ENCODE peak calls at places on chromosomes 1 and 21, in eight cellular contexts. G, W, A, Q, P, M, F and C are unnamed samples.

GRCh38 chr1:77978293-77978968 is 441 bp downstream of the FUBP1 start:
- DNase-seq in P (peak), A (peak), F (peak), G (peak), W (peak), Q (peak), M (peak), C (peak)

GRCh38 chr1:162186406-162186805 is 116.9 kb downstream of the NOS1AP start:
- DNase-seq in F (no peak), A (no peak), G (no peak), P (no peak), M (no peak), Q (no peak), W (no peak), C (no peak)

GRCh38 chr1:46582972-46583371 is 21.1 kb downstream of the MKNK1 start:
- DNase-seq in M (no peak), Q (peak), W (no peak), G (no peak), F (no peak), A (no peak), P (no peak), C (no peak)

GRCh38 chr1:196355206-196355786 is 252.9 kb downstream of the KCNT2 start:
- DNase-seq in F (no peak), Q (no peak), A (no peak), W (no peak), G (peak), P (no peak), M (no peak), C (no peak)

GRCh38 chr1:246271516-246271915 is 235.6 kb downstream of the SMYD3 start:
- DNase-seq in P (no peak), Q (no peak), F (no peak), M (no peak), G (no peak), A (no peak), W (no peak), C (no peak)

GRCh38 chr1:162151900-162152829 is 82.7 kb downstream of the NOS1AP start:
- DNase-seq in P (no peak), A (no peak), Q (no peak), F (no peak), M (no peak), W (peak), G (no peak), C (no peak)

GRCh38 chr1:59522925-59523505 is 226.1 kb downstream of the FGGY start:
- DNase-seq in A (no peak), Q (peak), P (no peak), F (no peak), M (no peak), W (no peak), G (no peak), C (no peak)

GRCh38 chr1:18962855-18963737 is 6.6 kb upstream of the IFFO2 start:
- DNase-seq in W (no peak), A (no peak), F (peak), M (no peak), G (no peak), P (peak), Q (no peak), C (no peak)

GRCh38 chr1:12593621-12594066 is 24.4 kb downstream of the DHRS3 start:
- DNase-seq in G (peak), Q (peak), M (no peak), P (no peak), A (no peak), W (no peak), F (peak), C (peak)

GRCh38 chr1:6519935-6520621 is 28.6 kb upstream of the PLEKHG5 start:
- DNase-seq in Q (no peak), P (peak), F (no peak), M (no peak), G (no peak), A (peak), W (no peak), C (no peak)

GRCh38 chr1:70017770-70018169 is 187.6 kb downstream of the LRRC40 start:
- DNase-seq in Q (no peak), A (no peak), F (no peak), M (no peak), P (no peak), G (peak), W (no peak), C (no peak)

GRCh38 chr21:15159382-15160020 is 94.7 kb upstream of the NRIP1 start:
- DNase-seq in W (no peak), G (no peak), F (no peak), P (no peak), Q (no peak), A (no peak), M (no peak), C (no peak)

GRCh38 chr1:66339944-66340343 is 194.0 kb upstream of the SGIP1 start:
- DNase-seq in A (no peak), F (no peak), P (no peak), M (no peak), G (no peak), Q (no peak), W (no peak), C (no peak)

GRCh38 chr1:41215623-41216022 is 26.5 kb downstream of the SCMH1 start:
- DNase-seq in A (no peak), W (no peak), Q (no peak), G (peak), M (no peak), F (no peak), P (no peak), C (no peak)

GRCh38 chr1:145942405-145942804 is 15.1 kb upstream of the RBM8A start:
- DNase-seq in P (no peak), F (no peak), Q (no peak), G (no peak), W (no peak), A (no peak), M (no peak), C (no peak)

GRCh38 chr21:45950740-45951515 is 30.6 kb upstream of the COL6A1 start:
- DNase-seq in W (peak), P (no peak), Q (peak), A (no peak), M (no peak), F (peak), G (peak), C (no peak)

GRCh38 chr1:230067441-230067870 is 418 bp downstream of the GALNT2 start:
- DNase-seq in Q (peak), F (peak), G (peak), M (no peak), W (no peak), P (peak), A (no peak), C (peak)

GRCh38 chr1:222441006-222441620 is 106.8 kb downstream of the HHIPL2 start:
- DNase-seq in W (no peak), Q (no peak), F (no peak), A (peak), G (no peak), P (no peak), M (no peak), C (no peak)

GRCh38 chr1:168801032-168801745 is 72.2 kb upstream of the DPT start:
- DNase-seq in M (no peak), A (peak), W (no peak), P (no peak), F (no peak), G (peak), Q (no peak), C (no peak)

GRCh38 chr1:51421961-51422360 is 91.6 kb upstream of the TTC39A start:
- DNase-seq in W (no peak), M (no peak), A (no peak), Q (no peak), P (no peak), G (peak), F (no peak), C (no peak)

GRCh38 chr1:246497331-246497915 is 9.7 kb downstream of the SMYD3 start:
- DNase-seq in P (no peak), Q (no peak), A (no peak), W (no peak), G (peak), M (no peak), F (no peak), C (no peak)

GRCh38 chr1:26555550-26555981 is 26.0 kb downstream of the RPS6KA1 start:
- DNase-seq in M (no peak), Q (no peak), G (peak), P (no peak), F (no peak), W (no peak), A (no peak), C (no peak)

GRCh38 chr1:78104322-78104721 is 58.6 kb downstream of the GIPC2 start:
- DNase-seq in A (no peak), M (no peak), G (peak), W (no peak), Q (no peak), P (no peak), F (no peak), C (no peak)

GRCh38 chr1:185159966-185160365 is 3.0 kb downstream of the SWT1 start:
- DNase-seq in A (no peak), M (no peak), G (no peak), P (no peak), Q (no peak), W (no peak), F (no peak), C (no peak)

GRCh38 chr21:35254006-35254751 is 205.1 kb upstream of the RUNX1 start:
- DNase-seq in P (no peak), Q (peak), A (no peak), F (no peak), W (no peak), G (peak), M (no peak), C (no peak)

GRCh38 chr1:196593955-196594354 is 14.3 kb downstream of the KCNT2 start:
- DNase-seq in F (no peak), Q (no peak), P (no peak), G (no peak), A (no peak), M (no peak), W (no peak), C (no peak)

GRCh38 chr21:41821081-41821755 is 54.4 kb upstream of the RIPK4 start:
- DNase-seq in W (no peak), F (peak), A (no peak), G (peak), P (no peak), M (no peak), Q (no peak), C (no peak)

GRCh38 chr21:40002978-40003377 is 135.7 kb downstream of the PCP4 start:
- DNase-seq in Q (no peak), P (no peak), W (no peak), M (no peak), F (no peak), G (no peak), A (no peak), C (no peak)
- H3K4me3 ChIP-seq in Q (no peak), P (no peak), W (no peak), M (no peak), F (no peak), G (no peak), A (no peak), C (no peak)

GRCh38 chr1:21902378-21903012 is 34.6 kb downstream of the HSPG2 start:
- DNase-seq in M (no peak), W (no peak), G (no peak), P (no peak), Q (no peak), F (no peak), A (no peak), C (no peak)

GRCh38 chr1:21900766-21901472 is 36.2 kb downstream of the HSPG2 start:
- DNase-seq in A (no peak), M (no peak), P (no peak), Q (no peak), W (no peak), F (no peak), G (no peak), C (no peak)

GRCh38 chr1:21903638-21904474 is 33.3 kb downstream of the HSPG2 start:
- DNase-seq in F (no peak), P (no peak), W (no peak), A (no peak), M (no peak), G (no peak), Q (no peak), C (no peak)

GRCh38 chr1:21901473-21901847 is 35.6 kb downstream of the HSPG2 start:
- DNase-seq in F (peak), M (no peak), G (no peak), W (no peak), A (no peak), P (no peak), Q (no peak), C (no peak)

GRCh38 chr1:21901986-21902377 is 35.1 kb downstream of the HSPG2 start:
- DNase-seq in W (no peak), F (no peak), M (no peak), G (no peak), Q (no peak), P (no peak), A (no peak), C (no peak)
- H3K27ac ChIP-seq in W (peak), F (peak), M (no peak), G (no peak), Q (peak), P (peak), A (peak), C (peak)

DNA sequence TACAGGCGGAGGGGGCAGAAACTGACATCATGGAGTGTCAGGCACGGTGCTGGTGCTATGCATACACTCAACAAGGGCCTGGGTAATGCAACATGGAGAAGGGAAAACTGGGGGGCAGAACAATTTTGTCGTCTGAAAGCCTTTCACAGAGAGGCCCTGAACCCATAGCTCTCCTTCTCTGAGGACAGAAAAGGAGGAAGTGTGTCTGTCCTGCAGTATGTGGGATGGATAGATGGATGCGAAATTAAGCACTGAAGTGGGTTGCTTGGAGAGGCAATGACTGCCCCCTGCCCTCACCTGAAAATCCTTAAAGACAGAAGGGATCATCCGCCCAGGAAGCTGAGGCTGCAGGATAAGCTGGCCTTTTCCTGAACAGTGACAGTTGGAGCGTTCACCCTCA is 1.7 kb upstream of the FAM20B start:
- DNase-seq in G (no peak), W (no peak), A (no peak), P (no peak), M (no peak), Q (no peak), F (no peak), C (no peak)
- TF ChIP-seq CTCF in G (no peak), W (no peak), A (no peak), P (no peak), M (no peak), Q (no peak), F (no peak), C (no peak)

GRCh38 chr1:154969246-154969645 is 1.3 kb downstream of the SHC1 start:
- DNase-seq in F (no peak), W (no peak), G (no peak), Q (no peak), A (no peak), M (no peak), P (peak), C (no peak)
- H3K4me3 ChIP-seq in F (no peak), W (peak), G (peak), Q (no peak), A (peak), M (no peak), P (no peak), C (peak)

GRCh38 chr1:16392740-16393139 is 25.7 kb downstream of the SZRD1 start:
- DNase-seq in W (no peak), M (no peak), A (no peak), G (no peak), Q (no peak), F (no peak), P (no peak), C (no peak)
- H3K27ac ChIP-seq in W (peak), M (no peak), A (no peak), G (no peak), Q (no peak), F (peak), P (no peak), C (no peak)

DNA sequence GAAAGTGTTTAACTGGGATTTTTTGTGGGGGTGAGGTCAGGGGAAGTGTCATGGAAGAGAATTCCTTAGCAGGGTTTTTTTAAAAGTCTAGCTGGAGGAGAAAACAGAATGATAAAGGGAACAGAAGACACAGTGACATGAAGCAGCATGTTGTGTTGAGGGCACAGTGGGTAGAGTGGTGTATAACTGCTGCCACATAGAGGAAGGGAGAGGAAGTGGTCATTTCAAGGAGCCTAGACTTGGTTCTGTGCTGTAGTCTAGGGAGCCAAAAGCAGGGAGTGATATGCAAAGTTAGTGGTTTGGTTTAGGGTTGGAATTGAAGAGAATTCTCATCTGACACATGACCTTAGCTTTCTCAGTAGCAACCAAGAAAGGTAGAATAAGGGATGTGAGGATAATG is 10.2 kb downstream of the EEIG2 start:
- DNase-seq in P (no peak), F (no peak), W (no peak), A (no peak), M (no peak), Q (no peak), G (peak), C (no peak)
- TF ChIP-seq CTCF in P (peak), F (peak), W (no peak), A (peak), M (peak), Q (peak), G (peak), C (no peak)

DNA sequence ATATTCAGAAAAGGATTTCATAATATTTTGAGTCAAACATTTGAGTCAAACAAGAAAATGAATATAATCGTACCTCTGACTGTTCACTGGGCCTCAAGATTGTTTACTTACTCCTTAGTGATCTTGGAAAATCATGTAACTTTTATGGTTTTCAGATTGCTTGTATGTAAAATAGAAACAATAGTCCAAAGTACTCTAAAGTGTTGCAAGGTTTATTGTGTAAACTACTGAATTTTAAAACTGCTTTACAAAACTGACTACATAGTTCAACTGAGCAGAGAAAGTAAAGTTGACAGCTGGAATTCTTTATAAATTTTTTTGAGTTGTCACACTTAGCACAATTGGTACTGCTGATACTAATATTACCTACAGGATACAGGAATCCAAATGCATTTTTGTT is 931.0 kb downstream of the NCAM2 start:
- DNase-seq in Q (no peak), M (no peak), P (no peak), F (no peak), G (no peak), W (no peak), A (no peak), C (no peak)
- H3K4me3 ChIP-seq in Q (no peak), M (no peak), P (no peak), F (no peak), G (no peak), W (no peak), A (no peak), C (no peak)